ENCODE peak calls at places on chromosomes 11 and 22, in seven cellular contexts. B is heart right ventricle, E is HepG2, A is lower leg skin, J is A549, F is Peyer's patch, O is IMR-90. X is an unnamed sample.

GRCh38 chr11:5880329-5880728 is at the start of gene OR52E4:
- DNase-seq in F (no peak), B (no peak), E (no peak), A (no peak), O (no peak), J (no peak), X (no peak)

GRCh38 chr22:45155050-45155840 is 8.5 kb upstream of the NUP50 start:
- DNase-seq in J (no peak), A (no peak), B (no peak), F (no peak), O (peak; percentile 72), E (no peak), X (peak; percentile 65)

GRCh38 chr11:10380921-10381320 is 74.1 kb upstream of the AMPD3 start:
- DNase-seq in J (no peak), O (no peak), B (no peak), A (no peak), E (no peak), F (no peak), X (no peak)

GRCh38 chr11:89491141-89491690 is at the start of gene NOX4:
- DNase-seq in O (peak; percentile 48), E (no peak), J (no peak), B (peak; percentile 56), A (peak; percentile 86), F (no peak), X (peak; percentile 66)

GRCh38 chr11:27237641-27238040 is 125.4 kb downstream of the CCDC34 start:
- DNase-seq in A (no peak), B (no peak), J (no peak), F (no peak), E (no peak), O (no peak), X (no peak)

GRCh38 chr11:111918390-111919256 is at the start of gene C11orf52:
- DNase-seq in E (peak; percentile 89), O (peak; percentile 57), J (no peak), B (no peak), F (no peak), A (no peak), X (peak; percentile 52)

GRCh38 chr11:102596578-102596977 is 28.6 kb downstream of the MMP20 start:
- DNase-seq in A (no peak), F (no peak), J (no peak), O (no peak), E (peak; percentile 33), B (no peak), X (no peak)

GRCh38 chr11:1817511-1817910 is 17.3 kb upstream of the SYT8 start:
- DNase-seq in A (no peak), E (no peak), B (no peak), O (no peak), F (no peak), J (no peak), X (no peak)

GRCh38 chr22:43337946-43338345 is 5.2 kb downstream of the SCUBE1 start:
- DNase-seq in A (no peak), J (no peak), F (no peak), E (no peak), B (no peak), O (no peak), X (no peak)

GRCh38 chr11:40797981-40798380 is 661.5 kb downstream of the LRRC4C start:
- DNase-seq in A (no peak), J (no peak), E (no peak), F (no peak), O (no peak), B (no peak), X (no peak)

GRCh38 chr22:23882370-23882769 is 11.8 kb upstream of the MIF start:
- DNase-seq in F (no peak), E (no peak), B (no peak), O (no peak), J (no peak), A (no peak), X (no peak)

GRCh38 chr22:42856179-42856864 is 751 bp downstream of the ARFGAP3 start:
- DNase-seq in O (peak; percentile 22), J (no peak), A (peak; percentile 92), F (peak; percentile 37), E (peak; percentile 25), B (peak; percentile 71), X (peak; percentile 36)

GRCh38 chr11:116856423-116856822 is 19.0 kb upstream of the APOA1 start:
- DNase-seq in J (no peak), B (no peak), O (no peak), A (no peak), E (no peak), F (no peak), X (no peak)

GRCh38 chr11:118435233-118435892 is 929 bp upstream of the KMT2A start:
- DNase-seq in A (peak; percentile 86), O (peak; percentile 20), J (peak; percentile 37), E (peak; percentile 75), F (peak; percentile 70), B (peak; percentile 49), X (peak; percentile 39)

GRCh38 chr22:49789289-49790141 is 38.2 kb downstream of the BRD1 start:
- DNase-seq in E (peak; percentile 10), B (peak; percentile 56), O (peak; percentile 45), F (peak; percentile 40), A (no peak), J (no peak), X (peak; percentile 67)

GRCh38 chr22:48897959-48898358 is 929.7 kb downstream of the BRD1 start:
- DNase-seq in A (peak; percentile 54), O (no peak), J (no peak), F (no peak), E (no peak), B (no peak), X (no peak)

GRCh38 chr11:128908391-128909246 is 17.5 kb downstream of the KCNJ5 start:
- DNase-seq in A (peak; percentile 94), E (no peak), O (peak; percentile 82), F (no peak), B (peak; percentile 72), J (peak; percentile 12), X (peak; percentile 67)

GRCh38 chr11:115645631-115646271 is 141.5 kb upstream of the CADM1 start:
- DNase-seq in A (no peak), J (no peak), E (no peak), F (no peak), B (peak; percentile 62), O (no peak), X (no peak)

GRCh38 chr22:43110444-43110926 is at the start of gene BIK:
- DNase-seq in B (peak; percentile 38), E (peak; percentile 51), F (peak; percentile 51), J (peak; percentile 41), A (no peak), O (no peak), X (peak; percentile 35)

GRCh38 chr11:133926466-133927246 is 30.1 kb downstream of the IGSF9B start:
- DNase-seq in B (no peak), E (no peak), A (no peak), F (no peak), O (no peak), J (no peak), X (no peak)

GRCh38 chr11:133925756-133926155 is 31.0 kb downstream of the IGSF9B start:
- DNase-seq in A (no peak), B (no peak), O (no peak), F (no peak), E (no peak), J (no peak), X (no peak)

GRCh38 chr11:133929401-133930052 is 27.2 kb downstream of the IGSF9B start:
- DNase-seq in F (no peak), B (no peak), O (no peak), A (no peak), J (no peak), E (no peak), X (no peak)

GRCh38 chr11:133928628-133929059 is 28.1 kb downstream of the IGSF9B start:
- DNase-seq in A (no peak), O (no peak), E (no peak), F (no peak), B (no peak), J (no peak), X (peak; percentile 68)

GRCh38 chr11:133927690-133928627 is 28.8 kb downstream of the IGSF9B start:
- DNase-seq in F (peak; percentile 31), O (peak; percentile 39), B (peak; percentile 67), E (peak; percentile 36), J (peak; percentile 59), A (peak; percentile 93), X (peak; percentile 68)
- H3K4me3 ChIP-seq in F (no peak overlapping the region), O (no peak overlapping the region), B (peak overlapping the region; percentile 41), E (no peak overlapping the region), J (no peak overlapping the region), A (no peak overlapping the region), X (no peak overlapping the region)

DNA sequence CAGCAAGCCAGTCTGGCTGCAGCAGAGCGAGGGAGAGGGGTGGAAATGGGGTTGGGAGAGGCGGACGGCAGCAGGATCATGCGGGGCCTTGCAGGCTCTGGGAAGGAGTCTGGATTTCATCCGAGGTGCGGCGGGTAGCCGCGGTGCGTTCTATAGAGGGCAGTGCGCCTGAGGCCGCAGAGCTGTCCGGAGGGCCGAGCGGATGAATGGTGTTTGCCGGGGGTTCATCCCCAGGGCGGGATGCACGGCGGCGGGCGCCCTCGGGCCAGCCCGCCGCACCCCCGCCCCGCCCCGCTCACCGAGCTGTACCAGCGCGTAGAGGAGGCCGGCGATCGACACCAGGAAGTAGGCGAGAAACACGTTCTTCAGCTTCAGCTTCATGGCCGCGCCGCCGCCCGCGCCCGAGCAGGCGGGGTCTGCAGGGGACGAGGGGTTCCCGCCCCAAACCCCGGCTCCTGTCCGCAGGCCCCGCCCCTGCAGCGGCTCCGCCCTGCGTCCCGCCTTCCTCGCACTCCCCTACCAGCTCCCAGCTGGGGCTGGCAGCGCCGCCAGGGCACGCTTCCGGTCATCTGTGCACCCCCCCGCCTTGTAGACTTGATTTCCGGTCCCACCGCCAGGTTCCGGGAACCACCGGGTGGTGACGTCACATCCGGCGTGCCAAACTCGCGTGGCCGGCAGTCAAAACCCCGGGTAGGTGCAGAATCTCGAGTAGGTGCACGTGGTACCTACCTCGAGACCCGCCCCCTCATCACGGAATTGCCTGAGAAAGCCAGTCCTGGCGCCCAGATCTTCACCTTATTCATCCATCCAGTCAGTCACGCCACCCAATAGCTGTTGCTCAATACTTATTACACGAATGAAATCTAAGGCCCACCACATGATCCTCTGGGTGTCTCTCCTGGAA is at the start of gene B3GAT3:
- DNase-seq in E (peak; percentile 95), A (peak; percentile 100), O (peak; percentile 98), J (peak; percentile 99), F (peak; percentile 98), B (peak; percentile 98), X (peak; percentile 99)
- TF ChIP-seq CTCF in E (peak; percentile 39), A (no peak), O (peak; percentile 14), J (peak; percentile 6), F (no peak), B (no peak), X (no peak)

GRCh38 chr11:86947541-86947940 is 7.7 kb downstream of the FZD4 start:
- DNase-seq in E (no peak), F (no peak), J (no peak), A (no peak), O (peak; percentile 81), B (no peak), X (peak; percentile 89)
- H3K4me3 ChIP-seq in E (no peak overlapping the region), F (no peak overlapping the region), J (no peak overlapping the region), A (no peak overlapping the region), O (no peak overlapping the region), B (peak overlapping the region; percentile 96), X (no peak overlapping the region)

GRCh38 chr11:21346361-21346760 is 677.0 kb downstream of the NELL1 start:
- DNase-seq in E (no peak), B (no peak), A (no peak), O (no peak), F (no peak), J (no peak), X (no peak)

DNA sequence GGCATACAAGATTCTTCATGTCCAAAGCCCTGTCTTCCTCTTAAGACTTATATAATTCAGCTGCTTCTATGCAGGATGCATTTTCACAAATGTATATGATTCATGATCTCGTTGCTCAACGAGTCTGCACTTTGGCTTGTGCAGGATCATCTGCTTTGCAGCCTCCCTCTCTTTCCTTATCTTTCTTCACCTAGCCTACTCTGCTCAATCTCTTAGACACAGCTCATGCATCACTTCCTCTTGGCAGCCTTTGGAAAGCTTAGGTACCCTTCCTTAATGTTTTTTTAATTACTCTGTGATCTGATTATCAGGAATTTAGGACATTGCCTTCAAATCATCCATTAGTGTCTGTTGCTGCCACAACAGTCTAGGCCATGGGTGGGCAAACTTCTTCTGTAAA is 673.8 kb downstream of the NELL1 start:
- DNase-seq in F (no peak), O (no peak), B (no peak), E (no peak), J (no peak), A (no peak), X (no peak)
- TF ChIP-seq CTCF in F (no peak), O (no peak), B (no peak), E (no peak), J (no peak), A (no peak), X (no peak)